ENCODE peak calls at places on chromosomes 2 and 18, in six cellular contexts. A is IMR-90, P is A549, K is HepG2, F is K562, S is GM12878. R is an unnamed sample.

GRCh38 chr2:209872675-209873074 is 101.0 kb downstream of the UNC80 start:
- DNase-seq in A (no peak), P (no peak), K (peak), F (no peak), S (peak), R (no peak)

GRCh38 chr2:173922760-173923159 is 42.4 kb downstream of the SP3 start:
- DNase-seq in A (peak), P (no peak), K (no peak), F (no peak), S (no peak), R (no peak)

GRCh38 chr2:12211326-12212170 is 465.1 kb downstream of the LPIN1 start:
- DNase-seq in A (no peak), P (no peak), K (no peak), F (no peak), S (no peak), R (no peak)

GRCh38 chr2:172102159-172102857 is 392 bp downstream of the DLX2 start:
- DNase-seq in A (peak), P (peak), K (no peak), F (peak), S (no peak), R (no peak)

GRCh38 chr18:49898421-49898820 is 85.1 kb upstream of the ACAA2 start:
- DNase-seq in A (peak), P (peak), K (peak), F (peak), S (no peak), R (no peak)

GRCh38 chr18:7174359-7175107 is 56.4 kb upstream of the LRRC30 start:
- DNase-seq in A (no peak), P (no peak), K (peak), F (no peak), S (no peak), R (peak)

GRCh38 chr2:207444756-207445155 is 85.0 kb upstream of the CREB1 start:
- DNase-seq in A (no peak), P (no peak), K (no peak), F (no peak), S (no peak), R (peak)

GRCh38 chr2:151891566-151892194 is 63.5 kb upstream of the ARL5A start:
- DNase-seq in A (no peak), P (no peak), K (peak), F (no peak), S (no peak), R (no peak)

GRCh38 chr2:153360239-153360638 is 118.3 kb downstream of the RPRM start:
- DNase-seq in A (no peak), P (no peak), K (no peak), F (no peak), S (no peak), R (no peak)

GRCh38 chr2:38030590-38031326 is 45.2 kb downstream of the CYP1B1 start:
- DNase-seq in A (no peak), P (no peak), K (no peak), F (no peak), S (no peak), R (no peak)

GRCh38 chr2:217077841-217078407 is 218.1 kb upstream of the TNP1 start:
- DNase-seq in A (peak), P (no peak), K (no peak), F (peak), S (no peak), R (no peak)

GRCh38 chr2:58047373-58047674 is 718 bp downstream of the VRK2 start:
- DNase-seq in A (no peak), P (peak), K (no peak), F (no peak), S (no peak), R (no peak)

GRCh38 chr2:51165534-51166260 is 133.8 kb upstream of the NRXN1 start:
- DNase-seq in A (peak), P (no peak), K (no peak), F (no peak), S (no peak), R (no peak)

GRCh38 chr2:241015439-241015838 is 17.0 kb downstream of the SNED1 start:
- DNase-seq in A (no peak), P (no peak), K (no peak), F (no peak), S (no peak), R (no peak)

GRCh38 chr2:38547791-38548190 is 54.9 kb downstream of the HNRNPLL start:
- DNase-seq in A (no peak), P (no peak), K (no peak), F (no peak), S (no peak), R (no peak)

GRCh38 chr2:236449167-236449586 is 120.4 kb upstream of the ACKR3 start:
- DNase-seq in A (no peak), P (no peak), K (no peak), F (no peak), S (no peak), R (no peak)

GRCh38 chr2:71620851-71621251 is 167.5 kb downstream of the DYSF start:
- DNase-seq in A (no peak), P (no peak), K (no peak), F (no peak), S (no peak), R (no peak)

DNA sequence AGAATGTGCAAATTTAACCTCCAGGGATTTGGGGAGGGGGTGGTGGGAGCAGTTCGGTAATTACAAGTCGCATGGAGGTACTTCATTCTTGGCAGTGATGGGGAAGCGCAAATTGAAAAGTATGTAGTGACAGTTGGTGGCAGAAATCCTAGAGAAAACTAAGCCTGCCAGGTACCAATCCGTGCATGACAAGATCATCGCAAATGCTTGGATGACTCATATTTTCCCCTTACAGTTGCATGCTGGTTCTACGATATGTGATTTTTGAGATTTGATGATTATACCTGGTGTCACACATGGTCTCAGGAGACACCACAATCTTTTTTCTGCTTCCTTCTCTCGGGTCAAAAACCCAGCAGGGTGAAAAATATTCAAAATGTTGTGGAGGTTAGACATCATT is 479.7 kb upstream of the ID2 start:
- DNase-seq in A (no peak), P (no peak), K (no peak), F (no peak), S (peak), R (no peak)
- TF ChIP-seq SMC3 in A (no peak), P (no peak), K (no peak), F (no peak), S (no peak), R (no peak)

DNA sequence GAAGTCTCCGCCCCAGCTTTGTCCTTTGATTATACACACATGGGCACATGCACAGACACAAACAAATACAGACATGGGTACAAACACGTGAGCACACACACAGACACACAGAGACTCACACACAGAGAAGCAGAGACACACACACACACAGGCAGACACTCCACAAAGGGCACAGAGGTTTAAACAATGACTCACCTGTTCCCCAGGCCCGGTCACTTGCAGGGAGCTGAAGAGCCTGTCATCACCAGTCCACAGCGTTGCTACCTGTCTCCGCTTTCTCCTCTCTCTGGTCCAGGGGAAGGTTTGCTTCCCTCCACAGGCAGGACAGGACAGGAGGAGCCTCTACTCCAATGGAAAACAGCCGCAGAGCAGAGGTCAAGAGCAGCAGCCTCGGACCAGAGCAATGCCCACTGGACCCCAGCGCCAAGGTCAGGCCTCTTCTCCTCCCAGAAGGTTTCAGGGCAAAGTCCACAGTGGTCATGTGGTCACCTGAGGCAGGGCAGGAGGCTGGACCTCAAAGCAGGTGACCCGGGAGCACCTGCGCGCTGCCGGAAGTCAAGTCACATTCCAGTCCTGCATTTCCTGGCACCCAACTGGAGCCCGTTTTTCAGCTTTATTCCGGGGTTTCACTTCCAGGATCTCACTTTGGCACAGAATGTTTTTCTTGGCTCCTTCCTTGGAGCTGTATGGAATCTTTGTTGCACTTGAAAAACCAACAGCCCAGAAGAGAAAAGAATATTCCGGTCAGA is at the start of gene RAB17:
- DNase-seq in A (peak), P (peak), K (peak), F (no peak), S (no peak), R (no peak)
- TF ChIP-seq SMC3 in A (no peak), P (no peak), K (no peak), F (no peak), S (no peak), R (no peak)

GRCh38 chr2:238499731-238500570 is 73.2 kb downstream of the ASB1 start:
- DNase-seq in A (no peak), P (no peak), K (no peak), F (no peak), S (no peak), R (no peak)
- TF ChIP-seq SMC3 in A (no peak), P (no peak), K (no peak), F (no peak), S (no peak), R (no peak)

GRCh38 chr18:63953811-63954210 is 4.7 kb downstream of the HMSD start:
- DNase-seq in A (no peak), P (no peak), K (no peak), F (no peak), S (no peak), R (no peak)
- TF ChIP-seq SMC3 in A (no peak), P (no peak), K (no peak), F (no peak), S (no peak), R (no peak)

GRCh38 chr2:238379096-238379810 is 47.5 kb upstream of the ASB1 start:
- DNase-seq in A (peak), P (no peak), K (no peak), F (no peak), S (no peak), R (no peak)
- TF ChIP-seq SMC3 in A (no peak), P (no peak), K (no peak), F (no peak), S (no peak), R (no peak)

GRCh38 chr2:56192664-56193305 is 9.0 kb downstream of the CCDC85A start:
- DNase-seq in A (no peak), P (no peak), K (no peak), F (no peak), S (no peak), R (no peak)
- TF ChIP-seq SMC3 in A (no peak), P (no peak), K (no peak), F (no peak), S (no peak), R (no peak)

R was measured in SK-N-SH.